ENCODE peak calls at places on chromosomes 3 and 15, in seven cellular contexts. R is COR-L47, X is NB4, I is head of caudate nucleus, O is iPS-NIHi11, U is AG09319, C is NCI-H1105. J is an unnamed sample.

GRCh38 chr15:39583586-39584265 is 2.8 kb downstream of the THBS1 start:
- DNase-seq in R (no peak), X (peak; percentile 23), I (no peak), O (peak; percentile 31), U (peak; percentile 63), C (no peak), J (peak; percentile 57)

GRCh38 chr3:111803123-111803593 is 55.9 kb upstream of the PHLDB2 start:
- DNase-seq in R (no peak), X (no peak), I (no peak), O (peak; percentile 17), U (peak; percentile 90), C (no peak), J (no peak)

GRCh38 chr15:77775851-77776250 is 143.1 kb upstream of the LINGO1 start:
- DNase-seq in R (no peak), X (no peak), I (no peak), O (no peak), U (no peak), C (no peak), J (no peak)

GRCh38 chr15:101182215-101182614 is 69.6 kb downstream of the CHSY1 start:
- DNase-seq in R (no peak), X (no peak), I (no peak), O (no peak), U (no peak), C (no peak), J (no peak)

GRCh38 chr15:40567111-40567510 is 2.0 kb upstream of the RPUSD2 start:
- DNase-seq in R (peak; percentile 23), X (peak; percentile 65), I (no peak), O (no peak), U (no peak), C (no peak), J (peak; percentile 36)

GRCh38 chr3:13105181-13105580 is 32.0 kb upstream of the IQSEC1 start:
- DNase-seq in R (no peak), X (no peak), I (no peak), O (no peak), U (no peak), C (no peak), J (no peak)

GRCh38 chr15:39774688-39775267 is 7.9 kb downstream of the FSIP1 start:
- DNase-seq in R (no peak), X (peak; percentile 19), I (no peak), O (no peak), U (no peak), C (no peak), J (no peak)

GRCh38 chr3:125381314-125381713 is 6.2 kb upstream of the ZNF148 start:
- DNase-seq in R (no peak), X (peak; percentile 9), I (no peak), O (no peak), U (no peak), C (no peak), J (no peak)

GRCh38 chr3:159766563-159767185 is 222.0 kb upstream of the IL12A start:
- DNase-seq in R (peak; percentile 29), X (no peak), I (peak; percentile 55), O (peak; percentile 46), U (no peak), C (peak; percentile 58), J (peak; percentile 20)

GRCh38 chr3:161343540-161343939 is 27.8 kb downstream of the SPTSSB start:
- DNase-seq in R (no peak), X (no peak), I (no peak), O (no peak), U (no peak), C (no peak), J (no peak)

GRCh38 chr3:123390865-123391613 is 57.9 kb downstream of the ADCY5 start:
- DNase-seq in R (peak; percentile 60), X (no peak), I (no peak), O (no peak), U (peak; percentile 4), C (no peak), J (no peak)

J was measured in WTC11.